ENCODE peak calls at places on chromosomes 7 and 10, in five cellular contexts. One of them, this sample, is unnamed.

GRCh38 chr10:66783296-66783695 is 142.5 kb upstream of the LRRTM3 start:
- DNase-seq in NCI-H2081: no peak
- DNase-seq in amygdala: no peak
- DNase-seq in activated CD8-positive, alpha-beta memory T cell treated with anti-CD3 and anti-CD28 coated beads for 48 hours: no peak
- DNase-seq in astrocyte of the cerebellum: no peak
- DNase-seq in this sample: no peak

GRCh38 chr10:79437111-79437814 is 8.2 kb downstream of the ZCCHC24 start:
- DNase-seq in NCI-H2081: no peak
- DNase-seq in amygdala: no peak
- DNase-seq in activated CD8-positive, alpha-beta memory T cell treated with anti-CD3 and anti-CD28 coated beads for 48 hours: no peak
- DNase-seq in astrocyte of the cerebellum: no peak
- DNase-seq in this sample: no peak

GRCh38 chr10:28666751-28667467 is 10.4 kb upstream of the BAMBI start:
- DNase-seq in NCI-H2081: no peak
- DNase-seq in amygdala: no peak
- DNase-seq in activated CD8-positive, alpha-beta memory T cell treated with anti-CD3 and anti-CD28 coated beads for 48 hours: no peak
- DNase-seq in astrocyte of the cerebellum: no peak
- DNase-seq in this sample: no peak

GRCh38 chr7:130301606-130302005 is 8.6 kb downstream of the CPA4 start:
- DNase-seq in NCI-H2081: no peak
- DNase-seq in amygdala: no peak
- DNase-seq in activated CD8-positive, alpha-beta memory T cell treated with anti-CD3 and anti-CD28 coated beads for 48 hours: no peak
- DNase-seq in astrocyte of the cerebellum: no peak
- DNase-seq in this sample: no peak

GRCh38 chr10:58435297-58435696 is 50.1 kb downstream of the TFAM start:
- DNase-seq in NCI-H2081: no peak
- DNase-seq in amygdala: no peak
- DNase-seq in activated CD8-positive, alpha-beta memory T cell treated with anti-CD3 and anti-CD28 coated beads for 48 hours: peak; percentile 4
- DNase-seq in astrocyte of the cerebellum: peak; percentile 99
- DNase-seq in this sample: peak; percentile 48

GRCh38 chr10:26485150-26485941 is 47.2 kb downstream of the APBB1IP start:
- DNase-seq in NCI-H2081: no peak
- DNase-seq in amygdala: no peak
- DNase-seq in activated CD8-positive, alpha-beta memory T cell treated with anti-CD3 and anti-CD28 coated beads for 48 hours: no peak
- DNase-seq in astrocyte of the cerebellum: no peak
- DNase-seq in this sample: peak; percentile 83

GRCh38 chr10:95121904-95122303 is 52.6 kb upstream of the CYP2C8 start:
- DNase-seq in NCI-H2081: no peak
- DNase-seq in amygdala: no peak
- DNase-seq in activated CD8-positive, alpha-beta memory T cell treated with anti-CD3 and anti-CD28 coated beads for 48 hours: no peak
- DNase-seq in astrocyte of the cerebellum: no peak
- DNase-seq in this sample: no peak

GRCh38 chr7:41979834-41980307 is 257.1 kb downstream of the GLI3 start:
- DNase-seq in NCI-H2081: no peak
- DNase-seq in amygdala: no peak
- DNase-seq in activated CD8-positive, alpha-beta memory T cell treated with anti-CD3 and anti-CD28 coated beads for 48 hours: no peak
- DNase-seq in astrocyte of the cerebellum: peak; percentile 40
- DNase-seq in this sample: no peak

GRCh38 chr7:128838981-128839731 is 8.9 kb downstream of the FLNC start:
- DNase-seq in NCI-H2081: no peak
- DNase-seq in amygdala: no peak
- DNase-seq in activated CD8-positive, alpha-beta memory T cell treated with anti-CD3 and anti-CD28 coated beads for 48 hours: no peak
- DNase-seq in astrocyte of the cerebellum: no peak
- DNase-seq in this sample: no peak

GRCh38 chr7:45881759-45882464 is 6.4 kb upstream of the IGFBP1 start:
- DNase-seq in NCI-H2081: no peak
- DNase-seq in amygdala: no peak
- DNase-seq in activated CD8-positive, alpha-beta memory T cell treated with anti-CD3 and anti-CD28 coated beads for 48 hours: no peak
- DNase-seq in astrocyte of the cerebellum: no peak
- DNase-seq in this sample: no peak

GRCh38 chr7:130481898-130482297 is 10.0 kb upstream of the MEST start:
- DNase-seq in NCI-H2081: no peak
- DNase-seq in amygdala: no peak
- DNase-seq in activated CD8-positive, alpha-beta memory T cell treated with anti-CD3 and anti-CD28 coated beads for 48 hours: no peak
- DNase-seq in astrocyte of the cerebellum: no peak
- DNase-seq in this sample: no peak

GRCh38 chr10:4240641-4241197 is 455.7 kb upstream of the KLF6 start:
- DNase-seq in NCI-H2081: no peak
- DNase-seq in amygdala: no peak
- DNase-seq in activated CD8-positive, alpha-beta memory T cell treated with anti-CD3 and anti-CD28 coated beads for 48 hours: no peak
- DNase-seq in astrocyte of the cerebellum: peak; percentile 60
- DNase-seq in this sample: peak; percentile 66

GRCh38 chr7:20514364-20514763 is 101.1 kb upstream of the ABCB5 start:
- DNase-seq in NCI-H2081: peak; percentile 89
- DNase-seq in amygdala: no peak
- DNase-seq in activated CD8-positive, alpha-beta memory T cell treated with anti-CD3 and anti-CD28 coated beads for 48 hours: no peak
- DNase-seq in astrocyte of the cerebellum: peak; percentile 92
- DNase-seq in this sample: peak; percentile 7

GRCh38 chr10:24873281-24873683 is 79.1 kb downstream of the PRTFDC1 start:
- DNase-seq in NCI-H2081: no peak
- DNase-seq in amygdala: no peak
- DNase-seq in activated CD8-positive, alpha-beta memory T cell treated with anti-CD3 and anti-CD28 coated beads for 48 hours: no peak
- DNase-seq in astrocyte of the cerebellum: peak; percentile 90
- DNase-seq in this sample: peak; percentile 96